ENCODE peak calls at places on chromosomes 13 and 19, in six cellular contexts. J is tibial nerve, D is ovary, A is A549, B is upper lobe of left lung, N is sigmoid colon. P is an unnamed sample.
A peak's percentile ranks its signal among the peaks of the same experiment; 100 is the strongest.

GRCh38 chr13:74288361-74288911 is 154.2 kb upstream of the KLF12 start:
- DNase-seq in J (no peak), D (no peak), A (no peak), N (peak; percentile 66), B (peak; percentile 26), P (peak; percentile 33)

GRCh38 chr13:21670006-21670882 is 629 bp upstream of the FGF9 start:
- DNase-seq in B (peak; percentile 50), A (peak; percentile 48), J (peak; percentile 49), D (peak; percentile 55), N (peak; percentile 74), P (peak; percentile 48)

GRCh38 chr13:50686547-50686946 is 156.9 kb downstream of the DLEU7 start:
- DNase-seq in D (no peak), B (no peak), J (no peak), N (no peak), A (no peak), P (no peak)

GRCh38 chr19:58538257-58539168 is 5.4 kb upstream of the TRIM28 start:
- DNase-seq in B (no peak), A (no peak), N (peak; percentile 62), D (no peak), J (no peak), P (peak; percentile 47)

GRCh38 chr19:15863272-15863671 is 34.6 kb downstream of the CYP4F2 start:
- DNase-seq in N (no peak), D (no peak), J (no peak), A (no peak), B (no peak), P (no peak)

GRCh38 chr13:75481176-75482069 is 546 bp downstream of the TBC1D4 start:
- DNase-seq in J (peak; percentile 11), D (peak; percentile 72), A (peak; percentile 21), N (peak; percentile 69), B (peak; percentile 24), P (peak; percentile 34)

GRCh38 chr13:49443689-49444516 is at the start of the genes CAB39L and SETDB2:
- DNase-seq in A (peak; percentile 97), N (peak; percentile 100), D (peak; percentile 99), B (peak; percentile 100), J (peak; percentile 97), P (peak; percentile 99)

GRCh38 chr19:16290692-16291091 is 33.9 kb upstream of the KLF2 start:
- DNase-seq in B (no peak), N (no peak), J (no peak), A (no peak), D (no peak), P (no peak)

GRCh38 chr19:19372656-19373416 is 32.6 kb upstream of the GATAD2A start:
- DNase-seq in B (peak; percentile 92), D (no peak), N (peak; percentile 82), A (peak; percentile 61), J (peak; percentile 25), P (peak; percentile 74)

GRCh38 chr19:51181913-51182419 is 39.9 kb downstream of the SIGLEC7 start:
- DNase-seq in J (no peak), B (no peak), D (peak; percentile 50), A (no peak), N (no peak), P (no peak)

GRCh38 chr19:51183629-51184028 is 41.3 kb upstream of the CD33 start:
- DNase-seq in B (no peak), N (no peak), J (no peak), D (no peak), A (no peak), P (no peak)

GRCh38 chr19:51185069-51185867 is 39.6 kb upstream of the CD33 start:
- DNase-seq in N (no peak), J (no peak), A (no peak), B (no peak), D (no peak), P (no peak)

GRCh38 chr19:51179297-51179696 is 37.2 kb downstream of the SIGLEC7 start:
- DNase-seq in N (no peak), A (no peak), J (no peak), D (no peak), B (no peak), P (no peak)

DNA sequence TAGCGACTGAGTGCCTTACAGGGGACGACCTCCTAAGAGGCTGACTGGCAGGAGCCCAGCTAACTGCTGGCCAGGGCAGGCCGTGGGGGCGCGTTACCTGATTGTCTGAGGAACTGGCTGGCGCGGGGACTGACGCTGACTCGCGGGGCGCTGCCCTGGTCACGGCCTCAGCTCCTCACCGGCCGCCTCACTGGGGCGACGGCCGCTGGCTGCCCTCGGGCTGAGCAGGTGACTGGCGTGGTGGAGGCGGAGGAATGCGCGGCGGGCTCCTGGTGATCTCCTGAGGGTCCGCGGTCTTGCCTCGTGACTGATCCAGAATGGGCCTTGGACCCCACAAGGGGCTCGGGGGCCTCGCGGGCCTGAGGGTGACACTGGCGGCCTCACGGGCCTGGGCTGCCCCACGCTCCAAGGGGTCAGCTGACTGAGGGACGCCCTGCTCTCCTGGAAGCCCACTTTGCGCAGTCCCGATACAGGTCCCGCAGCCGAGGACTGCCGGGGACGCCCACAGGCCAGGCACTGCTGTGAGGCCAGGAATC is 39.3 kb downstream of the SIGLEC7 start:
- DNase-seq in D (no peak), N (no peak), J (no peak), B (no peak), A (no peak), P (no peak)
- TF ChIP-seq EP300 in D (no peak), N (no peak), J (no peak), B (no peak), A (no peak), P (no peak)

GRCh38 chr13:95676100-95676774 is 702 bp upstream of the DNAJC3 start:
- DNase-seq in N (no peak), J (peak; percentile 11), A (peak; percentile 34), D (no peak), B (peak; percentile 68), P (peak; percentile 37)

GRCh38 chr13:95676775-95677563 is at the start of gene DNAJC3:
- DNase-seq in A (peak; percentile 96), D (peak; percentile 99), N (peak; percentile 100), B (peak; percentile 99), J (peak; percentile 94), P (peak; percentile 99)

GRCh38 chr13:95678967-95679366 is 2.0 kb downstream of the DNAJC3 start:
- DNase-seq in J (no peak), N (no peak), D (no peak), A (no peak), B (no peak), P (no peak)

GRCh38 chr13:95679722-95680121 is 2.8 kb downstream of the DNAJC3 start:
- DNase-seq in D (no peak), N (no peak), J (no peak), A (no peak), B (no peak), P (no peak)

DNA sequence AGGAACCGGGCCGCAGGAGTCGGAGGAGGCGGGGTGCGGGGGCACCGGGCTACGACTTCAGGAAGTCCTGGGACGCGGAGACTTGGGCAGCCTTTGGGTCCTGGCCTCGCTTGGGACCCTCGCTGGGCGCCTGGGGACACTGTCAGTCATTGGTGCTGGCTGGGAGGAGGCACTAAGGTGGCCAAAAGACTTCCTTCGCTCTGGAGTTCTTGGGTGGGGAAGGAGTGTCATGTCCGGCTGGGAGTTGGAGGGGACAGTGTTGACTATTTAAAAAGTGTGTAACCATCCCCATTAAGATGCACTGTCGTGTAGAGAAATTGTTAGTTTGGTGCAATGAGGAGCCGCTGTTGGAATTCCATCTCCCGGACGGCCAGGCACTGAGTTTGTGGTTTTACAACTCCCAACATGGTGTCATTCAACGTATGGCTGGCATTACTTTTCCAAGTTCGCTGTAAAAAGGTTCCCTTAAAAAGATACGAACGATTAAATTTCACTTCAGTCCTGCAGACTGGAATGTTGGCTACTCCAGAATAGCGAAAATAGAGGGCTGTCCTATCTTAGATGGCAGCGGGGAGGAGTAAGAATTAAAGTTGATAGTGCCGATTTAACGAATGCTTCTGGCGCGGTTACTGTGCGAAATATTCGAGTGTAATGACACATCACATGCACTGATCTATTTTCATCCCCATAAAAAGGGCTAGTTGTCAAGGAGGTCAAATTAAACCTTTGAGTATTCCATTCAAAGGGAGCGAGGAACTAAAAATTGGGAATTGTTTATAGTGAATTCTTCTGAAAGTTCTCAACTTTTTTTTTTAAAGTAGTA is 836 bp downstream of the DNAJC3 start:
- DNase-seq in N (peak; percentile 85), A (peak; percentile 17), B (peak; percentile 63), J (no peak), D (no peak), P (no peak)
- TF ChIP-seq EP300 in N (no peak), A (no peak), B (no peak), J (no peak), D (no peak), P (no peak)

GRCh38 chr13:110301083-110301482 is 5.9 kb downstream of the COL4A1 start:
- DNase-seq in B (no peak), A (no peak), N (peak; percentile 54), J (no peak), D (no peak), P (no peak)

GRCh38 chr13:110302154-110302553 is 4.8 kb downstream of the COL4A1 start:
- DNase-seq in B (no peak), J (no peak), A (no peak), D (no peak), N (peak; percentile 40), P (no peak)

GRCh38 chr13:110298566-110299321 is 8.2 kb downstream of the COL4A1 start:
- DNase-seq in D (peak; percentile 69), N (peak; percentile 81), B (no peak), A (no peak), J (no peak), P (no peak)

GRCh38 chr13:110301606-110302131 is 5.3 kb downstream of the COL4A1 start:
- DNase-seq in B (no peak), N (peak; percentile 72), A (no peak), D (no peak), J (no peak), P (no peak)

GRCh38 chr13:110300090-110300815 is 6.7 kb downstream of the COL4A1 start:
- DNase-seq in J (no peak), D (no peak), A (no peak), N (no peak), B (no peak), P (no peak)
- TF ChIP-seq EP300 in J (peak; percentile 49), D (no peak), A (no peak), N (no peak), B (no peak), P (no peak)

DNA sequence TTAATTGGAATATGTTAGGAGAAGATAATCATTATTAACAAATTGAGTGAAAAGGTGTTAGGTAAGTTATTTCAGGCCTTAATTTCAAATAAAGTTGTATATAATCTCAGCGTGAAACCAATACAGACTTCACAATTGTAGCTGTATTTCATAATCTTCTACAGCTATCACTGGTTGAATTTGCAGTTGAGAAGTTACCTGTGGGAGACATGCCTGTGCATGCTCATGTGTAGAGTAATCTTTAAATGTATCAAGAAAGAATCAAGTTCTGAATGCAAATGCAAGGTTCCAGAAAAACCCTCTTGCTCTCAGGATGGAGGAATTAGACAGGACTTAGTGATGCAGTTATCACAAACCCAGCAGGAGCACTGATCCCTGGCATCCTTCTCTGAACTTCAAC is 938.4 kb upstream of the SLC10A2 start:
- DNase-seq in N (no peak), J (no peak), A (no peak), D (no peak), B (no peak), P (no peak)
- TF ChIP-seq EP300 in N (no peak), J (no peak), A (no peak), D (no peak), B (no peak), P (no peak)

P was measured in stomach.